ENCODE peak calls at places on chromosome 13, in seven cellular contexts. I, L, R, X, N, F and G are unnamed samples.
A peak's percentile ranks its signal among the peaks of the same experiment; 100 is the strongest.

GRCh38 chr13:79936368-79937136 is 404.4 kb downstream of the SPRY2 start:
- DNase-seq in R (no peak), L (peak; percentile 100), F (peak; percentile 99), X (no peak), N (peak; percentile 97), I (peak; percentile 75), G (peak; percentile 100)

GRCh38 chr13:114012921-114013320 is 39.0 kb upstream of the C13orf46 start:
- DNase-seq in N (no peak), X (no peak), L (no peak), F (no peak), R (no peak), I (no peak), G (no peak)

GRCh38 chr13:85693889-85694511 is 105.2 kb downstream of the SLITRK6 start:
- DNase-seq in L (peak; percentile 44), X (no peak), I (no peak), F (no peak), R (no peak), N (no peak), G (no peak)

GRCh38 chr13:63117710-63118109 is 1702.1 kb upstream of the PCDH20 start:
- DNase-seq in F (no peak), I (no peak), R (no peak), N (no peak), L (no peak), X (peak; percentile 46), G (no peak)

GRCh38 chr13:44629465-44630183 is 53.5 kb upstream of the TSC22D1 start:
- DNase-seq in R (no peak), F (peak; percentile 43), N (no peak), X (no peak), I (no peak), L (peak; percentile 74), G (no peak)

GRCh38 chr13:34003712-34004111 is 185.8 kb downstream of the RFC3 start:
- DNase-seq in X (no peak), N (no peak), R (no peak), I (no peak), L (no peak), F (no peak), G (no peak)

GRCh38 chr13:64675256-64675892 is 2554.8 kb downstream of the PCDH9 start:
- DNase-seq in R (no peak), L (peak; percentile 77), I (no peak), N (peak; percentile 16), F (peak; percentile 39), X (no peak), G (no peak)

GRCh38 chr13:97359181-97360057 is 74.5 kb upstream of the RAP2A start:
- DNase-seq in F (peak; percentile 25), R (peak; percentile 77), X (no peak), I (peak; percentile 74), N (peak; percentile 87), L (peak; percentile 92), G (peak; percentile 12)

GRCh38 chr13:44276061-44276460 is 97.6 kb upstream of the SERP2 start:
- DNase-seq in L (no peak), X (peak; percentile 5), N (no peak), R (no peak), F (no peak), I (no peak), G (no peak)

GRCh38 chr13:31912641-31913401 is 118.8 kb upstream of the FRY start:
- DNase-seq in N (no peak), I (no peak), X (no peak), F (no peak), L (no peak), R (no peak), G (no peak)

GRCh38 chr13:86856996-86857395 is 814.2 kb upstream of the SLITRK5 start:
- DNase-seq in R (no peak), L (peak; percentile 76), F (no peak), I (no peak), N (peak; percentile 13), X (no peak), G (peak; percentile 41)

GRCh38 chr13:53238241-53238640 is 209.6 kb downstream of the OLFM4 start:
- DNase-seq in R (peak; percentile 77), X (no peak), N (no peak), L (no peak), I (no peak), F (no peak), G (no peak)

GRCh38 chr13:44508562-44509062 is 67.5 kb downstream of the TSC22D1 start:
- DNase-seq in F (no peak), R (no peak), L (no peak), I (no peak), N (no peak), X (no peak), G (no peak)

GRCh38 chr13:41401371-41401770 is 56.0 kb upstream of the RGCC start:
- DNase-seq in R (no peak), N (no peak), I (no peak), L (no peak), X (no peak), F (no peak), G (no peak)

GRCh38 chr13:97122381-97122996 is 99.6 kb upstream of the MBNL2 start:
- DNase-seq in F (no peak), X (no peak), I (no peak), R (no peak), L (peak; percentile 73), N (no peak), G (peak; percentile 42)

GRCh38 chr13:35714588-35714987 is 238.1 kb upstream of the MAB21L1 start:
- DNase-seq in I (no peak), R (no peak), L (no peak), F (no peak), N (no peak), X (no peak), G (no peak)

GRCh38 chr13:25175431-25175830 is 3.3 kb upstream of the AMER2 start:
- DNase-seq in X (no peak), N (no peak), L (no peak), I (no peak), R (no peak), F (no peak), G (no peak)

GRCh38 chr13:36323951-36324566 is 22.1 kb downstream of the SPART start:
- DNase-seq in F (peak; percentile 71), I (no peak), R (no peak), X (no peak), N (no peak), L (peak; percentile 52), G (no peak)

GRCh38 chr13:82719987-82720386 is 1162.3 kb downstream of the SLITRK1 start:
- DNase-seq in X (no peak), L (no peak), N (no peak), R (no peak), F (no peak), I (no peak), G (no peak)

GRCh38 chr13:22696433-22696832 is 484.3 kb upstream of the SGCG start:
- DNase-seq in X (no peak), L (no peak), F (no peak), N (no peak), R (no peak), I (no peak), G (no peak)

GRCh38 chr13:113732961-113733950 is 25.8 kb upstream of the TMEM255B start:
- DNase-seq in L (no peak), R (no peak), I (no peak), F (no peak), N (no peak), X (no peak), G (no peak)

GRCh38 chr13:106796280-106797047 is 228.5 kb upstream of the ARGLU1 start:
- DNase-seq in I (no peak), X (no peak), L (no peak), N (no peak), R (no peak), F (no peak), G (no peak)

GRCh38 chr13:107271226-107271625 is 703.3 kb upstream of the ARGLU1 start:
- DNase-seq in N (no peak), I (no peak), X (no peak), R (no peak), F (no peak), L (peak; percentile 50), G (peak; percentile 7)

GRCh38 chr13:21674271-21675009 is 3.6 kb downstream of the FGF9 start:
- DNase-seq in L (no peak), X (no peak), R (peak; percentile 66), I (no peak), F (no peak), N (no peak), G (no peak)

GRCh38 chr13:21675095-21676007 is 4.5 kb downstream of the FGF9 start:
- DNase-seq in L (no peak), N (no peak), R (peak; percentile 59), F (no peak), X (no peak), I (no peak), G (no peak)

GRCh38 chr13:21673592-21674270 is 2.9 kb downstream of the FGF9 start:
- DNase-seq in L (peak; percentile 36), I (no peak), R (peak; percentile 84), X (no peak), N (no peak), F (no peak), G (no peak)

GRCh38 chr13:21677075-21677628 is 6.3 kb downstream of the FGF9 start:
- DNase-seq in R (no peak), I (no peak), L (no peak), N (no peak), F (no peak), X (no peak), G (no peak)

DNA sequence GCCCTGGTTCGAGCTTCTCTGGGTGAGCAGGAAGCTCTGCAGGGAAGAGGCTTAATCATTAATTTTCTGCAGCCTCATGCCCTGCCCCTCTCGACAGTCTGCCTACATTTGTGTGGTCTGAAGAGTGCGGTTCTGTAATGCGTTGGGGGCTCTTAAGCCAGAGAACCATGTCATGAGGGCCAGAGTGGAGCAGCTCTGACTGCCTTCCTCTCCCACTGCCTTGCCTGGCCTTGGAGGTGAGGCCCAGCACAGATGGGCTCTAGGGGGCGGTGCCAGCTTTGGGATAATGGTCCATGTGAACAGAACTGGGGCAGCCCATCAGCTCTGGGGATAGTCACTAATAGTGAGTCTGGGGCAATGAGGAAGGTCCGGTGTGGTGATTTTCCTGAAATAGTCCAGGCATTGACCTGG is 5.7 kb downstream of the FGF9 start:
- DNase-seq in R (peak; percentile 62), L (no peak), X (no peak), F (no peak), I (no peak), N (no peak), G (no peak)
- TF ChIP-seq CTCF in R (no peak), L (no peak), X (no peak), F (peak; percentile 11), I (no peak), N (no peak), G (peak; percentile 41)

GRCh38 chr13:90237852-90238251 is 1109.6 kb upstream of the MIR17HG start:
- DNase-seq in L (no peak), R (no peak), N (no peak), I (no peak), F (no peak), X (no peak), G (no peak)
- H3K4me3 ChIP-seq in L (no peak overlapping the region), R (no peak overlapping the region), N (no peak overlapping the region), I (no peak overlapping the region), F (no peak overlapping the region), X (no peak overlapping the region), G (no peak overlapping the region)

GRCh38 chr13:47588676-47589075 is 412.4 kb downstream of the SUCLA2 start:
- DNase-seq in F (no peak), X (no peak), I (no peak), N (no peak), L (no peak), R (no peak), G (no peak)
- TF ChIP-seq CTCF in F (peak; percentile 4), X (no peak), I (no peak), N (no peak), L (no peak), R (peak; percentile 10), G (no peak)

DNA sequence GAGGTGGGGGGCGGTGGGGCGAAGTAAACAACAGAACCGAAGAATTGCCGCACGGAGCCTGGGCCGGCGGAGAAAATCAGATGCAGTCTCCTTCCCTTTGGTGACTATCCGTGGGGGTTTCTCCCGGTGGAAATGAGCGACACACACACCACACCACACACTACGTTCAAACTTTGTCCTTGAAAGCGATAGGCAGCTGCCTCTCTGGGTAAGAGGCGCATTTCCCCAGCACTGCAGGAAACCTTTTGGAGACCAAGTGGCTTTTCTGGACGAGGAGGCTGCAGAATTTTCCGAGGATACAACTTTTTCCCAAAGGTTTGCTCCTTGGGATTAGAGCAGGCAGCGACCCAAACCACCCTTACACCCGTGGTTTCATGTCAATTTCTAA is 38.1 kb upstream of the FLT1 start:
- DNase-seq in F (no peak), R (no peak), I (no peak), X (no peak), N (no peak), L (no peak), G (no peak)
- H3K4me3 ChIP-seq in F (no peak overlapping the region), R (peak overlapping the region; percentile 58), I (peak overlapping the region; percentile 58), X (no peak overlapping the region), N (peak overlapping the region; percentile 58), L (peak overlapping the region; percentile 43), G (no peak overlapping the region)